ENCODE peak calls at places on chromosomes 11 and 22, in nine cellular contexts. One of them, this sample, is unnamed.

GRCh38 chr11:95175969-95176368 is 55.0 kb downstream of the SESN3 start:
- DNase-seq in aorta: no peak
- DNase-seq in esophagus squamous epithelium: no peak
- DNase-seq in cardiac muscle cell: no peak
- DNase-seq in activated CD4-positive, alpha-beta T cell treated with anti-CD3 and anti-CD28 coated beads, Interleukin-2, amount 10 ng/mL, durations not matched to agents 24 days and 14 days: no peak
- DNase-seq in activated naive CD4-positive, alpha-beta T cell treated with Interleukin-2 at 50 U/mL for 16 hours: no peak
- DNase-seq in Peyer's patch: no peak
- DNase-seq in glomerular endothelial cell: no peak
- DNase-seq in mesenteric fat pad: no peak
- DNase-seq in this sample: no peak

GRCh38 chr11:68954970-68955958 is 25.5 kb downstream of the MRGPRD start:
- DNase-seq in aorta: no peak
- DNase-seq in esophagus squamous epithelium: no peak
- DNase-seq in cardiac muscle cell: peak; percentile 58
- DNase-seq in activated CD4-positive, alpha-beta T cell treated with anti-CD3 and anti-CD28 coated beads, Interleukin-2, amount 10 ng/mL, durations not matched to agents 24 days and 14 days: no peak
- DNase-seq in activated naive CD4-positive, alpha-beta T cell treated with Interleukin-2 at 50 U/mL for 16 hours: no peak
- DNase-seq in Peyer's patch: peak; percentile 67
- DNase-seq in glomerular endothelial cell: no peak
- DNase-seq in mesenteric fat pad: no peak
- DNase-seq in this sample: no peak

GRCh38 chr11:13924801-13925327 is 37.7 kb upstream of the SPON1 start:
- DNase-seq in aorta: no peak
- DNase-seq in esophagus squamous epithelium: no peak
- DNase-seq in cardiac muscle cell: peak; percentile 18
- DNase-seq in activated CD4-positive, alpha-beta T cell treated with anti-CD3 and anti-CD28 coated beads, Interleukin-2, amount 10 ng/mL, durations not matched to agents 24 days and 14 days: no peak
- DNase-seq in activated naive CD4-positive, alpha-beta T cell treated with Interleukin-2 at 50 U/mL for 16 hours: no peak
- DNase-seq in Peyer's patch: no peak
- DNase-seq in glomerular endothelial cell: no peak
- DNase-seq in mesenteric fat pad: no peak
- DNase-seq in this sample: no peak

GRCh38 chr11:120511116-120511803 is at the start of gene GRIK4:
- DNase-seq in aorta: peak; percentile 96
- DNase-seq in esophagus squamous epithelium: no peak
- DNase-seq in cardiac muscle cell: peak; percentile 82
- DNase-seq in activated CD4-positive, alpha-beta T cell treated with anti-CD3 and anti-CD28 coated beads, Interleukin-2, amount 10 ng/mL, durations not matched to agents 24 days and 14 days: peak; percentile 92
- DNase-seq in activated naive CD4-positive, alpha-beta T cell treated with Interleukin-2 at 50 U/mL for 16 hours: peak; percentile 75
- DNase-seq in Peyer's patch: peak; percentile 86
- DNase-seq in glomerular endothelial cell: no peak
- DNase-seq in mesenteric fat pad: peak; percentile 95
- DNase-seq in this sample: peak; percentile 93

GRCh38 chr22:22369962-22370265 is 125.3 kb downstream of the VPREB1 start:
- DNase-seq in aorta: no peak
- DNase-seq in esophagus squamous epithelium: no peak
- DNase-seq in cardiac muscle cell: no peak
- DNase-seq in activated CD4-positive, alpha-beta T cell treated with anti-CD3 and anti-CD28 coated beads, Interleukin-2, amount 10 ng/mL, durations not matched to agents 24 days and 14 days: no peak
- DNase-seq in activated naive CD4-positive, alpha-beta T cell treated with Interleukin-2 at 50 U/mL for 16 hours: no peak
- DNase-seq in Peyer's patch: no peak
- DNase-seq in glomerular endothelial cell: no peak
- DNase-seq in mesenteric fat pad: no peak
- DNase-seq in this sample: no peak

GRCh38 chr11:255176-255575 is 18.4 kb downstream of the PSMD13 start:
- DNase-seq in aorta: no peak
- DNase-seq in esophagus squamous epithelium: no peak
- DNase-seq in cardiac muscle cell: peak; percentile 79
- DNase-seq in activated CD4-positive, alpha-beta T cell treated with anti-CD3 and anti-CD28 coated beads, Interleukin-2, amount 10 ng/mL, durations not matched to agents 24 days and 14 days: no peak
- DNase-seq in activated naive CD4-positive, alpha-beta T cell treated with Interleukin-2 at 50 U/mL for 16 hours: no peak
- DNase-seq in Peyer's patch: no peak
- DNase-seq in glomerular endothelial cell: no peak
- DNase-seq in mesenteric fat pad: no peak
- DNase-seq in this sample: no peak

GRCh38 chr11:118281284-118281683 is 17.2 kb upstream of the MPZL2 start:
- DNase-seq in aorta: no peak
- DNase-seq in esophagus squamous epithelium: no peak
- DNase-seq in cardiac muscle cell: no peak
- DNase-seq in activated CD4-positive, alpha-beta T cell treated with anti-CD3 and anti-CD28 coated beads, Interleukin-2, amount 10 ng/mL, durations not matched to agents 24 days and 14 days: peak; percentile 77
- DNase-seq in activated naive CD4-positive, alpha-beta T cell treated with Interleukin-2 at 50 U/mL for 16 hours: no peak
- DNase-seq in Peyer's patch: no peak
- DNase-seq in glomerular endothelial cell: no peak
- DNase-seq in mesenteric fat pad: no peak
- DNase-seq in this sample: no peak

GRCh38 chr22:49724893-49725489 is 102.7 kb downstream of the BRD1 start:
- DNase-seq in aorta: no peak
- DNase-seq in esophagus squamous epithelium: no peak
- DNase-seq in cardiac muscle cell: peak; percentile 56
- DNase-seq in activated CD4-positive, alpha-beta T cell treated with anti-CD3 and anti-CD28 coated beads, Interleukin-2, amount 10 ng/mL, durations not matched to agents 24 days and 14 days: peak; percentile 93
- DNase-seq in activated naive CD4-positive, alpha-beta T cell treated with Interleukin-2 at 50 U/mL for 16 hours: peak; percentile 75
- DNase-seq in Peyer's patch: peak; percentile 63
- DNase-seq in glomerular endothelial cell: peak; percentile 7
- DNase-seq in mesenteric fat pad: peak; percentile 90
- DNase-seq in this sample: peak; percentile 63

GRCh38 chr22:36077261-36077660 is 48.6 kb upstream of the RBFOX2 start:
- DNase-seq in aorta: no peak
- DNase-seq in esophagus squamous epithelium: no peak
- DNase-seq in cardiac muscle cell: no peak
- DNase-seq in activated CD4-positive, alpha-beta T cell treated with anti-CD3 and anti-CD28 coated beads, Interleukin-2, amount 10 ng/mL, durations not matched to agents 24 days and 14 days: no peak
- DNase-seq in activated naive CD4-positive, alpha-beta T cell treated with Interleukin-2 at 50 U/mL for 16 hours: no peak
- DNase-seq in Peyer's patch: no peak
- DNase-seq in glomerular endothelial cell: no peak
- DNase-seq in mesenteric fat pad: no peak
- DNase-seq in this sample: no peak

GRCh38 chr11:62671604-62672528 is at the start of the genes LBHD1 and UQCC3:
- DNase-seq in aorta: peak; percentile 89
- DNase-seq in esophagus squamous epithelium: peak; percentile 40
- DNase-seq in cardiac muscle cell: peak; percentile 89
- DNase-seq in activated CD4-positive, alpha-beta T cell treated with anti-CD3 and anti-CD28 coated beads, Interleukin-2, amount 10 ng/mL, durations not matched to agents 24 days and 14 days: peak; percentile 94
- DNase-seq in activated naive CD4-positive, alpha-beta T cell treated with Interleukin-2 at 50 U/mL for 16 hours: peak; percentile 86
- DNase-seq in Peyer's patch: peak; percentile 83
- DNase-seq in glomerular endothelial cell: no peak
- DNase-seq in mesenteric fat pad: no peak
- DNase-seq in this sample: peak; percentile 95

GRCh38 chr11:107973641-107974040 is 35.1 kb upstream of the CUL5 start:
- DNase-seq in aorta: no peak
- DNase-seq in esophagus squamous epithelium: no peak
- DNase-seq in cardiac muscle cell: no peak
- DNase-seq in activated CD4-positive, alpha-beta T cell treated with anti-CD3 and anti-CD28 coated beads, Interleukin-2, amount 10 ng/mL, durations not matched to agents 24 days and 14 days: no peak
- DNase-seq in activated naive CD4-positive, alpha-beta T cell treated with Interleukin-2 at 50 U/mL for 16 hours: no peak
- DNase-seq in Peyer's patch: no peak
- DNase-seq in glomerular endothelial cell: no peak
- DNase-seq in mesenteric fat pad: no peak
- DNase-seq in this sample: no peak

GRCh38 chr11:70582886-70583641 is 184.7 kb downstream of the CTTN start:
- DNase-seq in aorta: peak; percentile 58
- DNase-seq in esophagus squamous epithelium: no peak
- DNase-seq in cardiac muscle cell: no peak
- DNase-seq in activated CD4-positive, alpha-beta T cell treated with anti-CD3 and anti-CD28 coated beads, Interleukin-2, amount 10 ng/mL, durations not matched to agents 24 days and 14 days: no peak
- DNase-seq in activated naive CD4-positive, alpha-beta T cell treated with Interleukin-2 at 50 U/mL for 16 hours: no peak
- DNase-seq in Peyer's patch: no peak
- DNase-seq in glomerular endothelial cell: no peak
- DNase-seq in mesenteric fat pad: no peak
- DNase-seq in this sample: no peak

GRCh38 chr11:90326647-90327046 is 103.8 kb upstream of the CHORDC1 start:
- DNase-seq in aorta: no peak
- DNase-seq in esophagus squamous epithelium: no peak
- DNase-seq in cardiac muscle cell: no peak
- DNase-seq in activated CD4-positive, alpha-beta T cell treated with anti-CD3 and anti-CD28 coated beads, Interleukin-2, amount 10 ng/mL, durations not matched to agents 24 days and 14 days: no peak
- DNase-seq in activated naive CD4-positive, alpha-beta T cell treated with Interleukin-2 at 50 U/mL for 16 hours: no peak
- DNase-seq in Peyer's patch: no peak
- DNase-seq in glomerular endothelial cell: no peak
- DNase-seq in mesenteric fat pad: no peak
- DNase-seq in this sample: no peak

This sample was measured in T47D.